ENCODE peak calls at places on chromosomes 16 and 17, in six cellular contexts. One of them, this sample, is unnamed.

GRCh38 chr17:5466295-5466694 is 2.5 kb downstream of the DHX33 start:
- DNase-seq in HepG2: no peak
- DNase-seq in SK-N-SH: no peak
- DNase-seq in GM12892: no peak
- DNase-seq in K562: no peak
- DNase-seq in H1: no peak
- DNase-seq in this sample: no peak

GRCh38 chr16:50025544-50025931 is 513 bp downstream of the CNEP1R1 start:
- DNase-seq in H1: no peak
- DNase-seq in HepG2: peak
- DNase-seq in SK-N-SH: no peak
- DNase-seq in K562: peak
- DNase-seq in GM12892: peak
- DNase-seq in this sample: peak

GRCh38 chr17:14302421-14303099 is 1.7 kb downstream of the HS3ST3B1 start:
- DNase-seq in GM12892: peak
- DNase-seq in SK-N-SH: peak
- DNase-seq in H1: no peak
- DNase-seq in HepG2: peak
- DNase-seq in K562: peak
- DNase-seq in this sample: peak

GRCh38 chr17:76700290-76700626 is 10.5 kb downstream of the MXRA7 start:
- DNase-seq in K562: no peak
- DNase-seq in HepG2: no peak
- DNase-seq in H1: no peak
- DNase-seq in SK-N-SH: no peak
- DNase-seq in GM12892: no peak
- DNase-seq in this sample: no peak

GRCh38 chr16:50067290-50067853 is 1.6 kb downstream of the HEATR3 start:
- DNase-seq in H1: no peak
- DNase-seq in SK-N-SH: peak
- DNase-seq in K562: peak
- DNase-seq in GM12892: no peak
- DNase-seq in HepG2: peak
- DNase-seq in this sample: peak

GRCh38 chr16:89984215-89984614 is 35.0 kb downstream of the DBNDD1 start:
- DNase-seq in HepG2: no peak
- DNase-seq in GM12892: no peak
- DNase-seq in SK-N-SH: no peak
- DNase-seq in K562: no peak
- DNase-seq in H1: no peak
- DNase-seq in this sample: no peak

GRCh38 chr17:64128787-64129514 is 993 bp downstream of the ERN1 start:
- DNase-seq in SK-N-SH: no peak
- DNase-seq in GM12892: no peak
- DNase-seq in K562: peak
- DNase-seq in HepG2: no peak
- DNase-seq in H1: no peak
- DNase-seq in this sample: no peak

GRCh38 chr16:16133943-16134604 is 89.2 kb downstream of the ABCC6 start:
- DNase-seq in SK-N-SH: no peak
- DNase-seq in HepG2: no peak
- DNase-seq in H1: no peak
- DNase-seq in K562: no peak
- DNase-seq in GM12892: no peak
- DNase-seq in this sample: no peak

GRCh38 chr16:64174327-64174726 is 947.5 kb downstream of the CDH11 start:
- DNase-seq in K562: no peak
- DNase-seq in SK-N-SH: no peak
- DNase-seq in GM12892: no peak
- DNase-seq in H1: no peak
- DNase-seq in HepG2: no peak
- DNase-seq in this sample: no peak

GRCh38 chr17:78789663-78790181 is 7.6 kb upstream of the CYTH1 start:
- DNase-seq in HepG2: no peak
- DNase-seq in K562: no peak
- DNase-seq in H1: no peak
- DNase-seq in SK-N-SH: peak
- DNase-seq in GM12892: no peak
- DNase-seq in this sample: no peak

GRCh38 chr17:77644181-77644972 is 314.1 kb upstream of the TNRC6C start:
- DNase-seq in SK-N-SH: no peak
- DNase-seq in H1: no peak
- DNase-seq in GM12892: no peak
- DNase-seq in K562: no peak
- DNase-seq in HepG2: no peak
- DNase-seq in this sample: no peak

GRCh38 chr17:35373984-35374765 is 754 bp upstream of the SLFN11 start:
- DNase-seq in K562: no peak
- DNase-seq in HepG2: no peak
- DNase-seq in H1: no peak
- DNase-seq in SK-N-SH: peak
- DNase-seq in GM12892: peak
- DNase-seq in this sample: peak
- TF ChIP-seq POLR2AphosphoS5 in K562: no peak
- TF ChIP-seq POLR2AphosphoS5 in HepG2: no peak
- TF ChIP-seq POLR2AphosphoS5 in H1: no peak
- TF ChIP-seq POLR2AphosphoS5 in SK-N-SH: no peak
- TF ChIP-seq POLR2AphosphoS5 in GM12892: no peak
- TF ChIP-seq POLR2AphosphoS5 in this sample: no peak

DNA sequence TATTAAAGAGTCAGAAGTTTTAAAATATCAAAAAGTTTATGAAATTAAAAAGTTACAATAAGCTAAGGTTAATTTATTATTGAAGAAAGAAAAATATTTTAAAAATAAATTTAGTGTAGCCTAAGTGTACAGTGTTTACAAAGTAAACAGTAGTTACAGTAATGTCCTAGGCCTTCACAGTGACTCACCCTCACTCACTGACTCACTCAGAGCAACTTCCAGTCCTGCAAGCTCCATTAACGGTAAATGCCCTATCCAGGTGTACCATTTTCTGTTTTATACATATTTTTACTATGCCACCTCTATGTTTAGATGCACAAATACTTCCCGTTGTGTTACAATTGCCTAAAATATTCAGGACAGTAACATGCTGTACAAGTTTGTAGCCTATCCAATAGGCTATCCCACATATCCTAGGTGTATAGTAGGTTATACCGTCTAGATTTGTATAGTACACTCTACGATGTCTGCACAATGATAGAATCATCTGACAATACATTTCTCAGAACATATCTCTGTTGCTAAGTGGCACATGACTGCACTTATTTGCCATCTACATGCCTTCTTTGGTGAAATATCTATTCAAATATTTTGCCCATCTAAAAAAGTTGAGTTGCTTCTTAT is 67.2 kb upstream of the WSB1 start:
- DNase-seq in H1: no peak
- DNase-seq in SK-N-SH: no peak
- DNase-seq in GM12892: no peak
- DNase-seq in HepG2: no peak
- DNase-seq in K562: no peak
- DNase-seq in this sample: no peak
- TF ChIP-seq TAF1 in H1: no peak
- TF ChIP-seq TAF1 in SK-N-SH: no peak
- TF ChIP-seq TAF1 in GM12892: no peak
- TF ChIP-seq TAF1 in HepG2: no peak
- TF ChIP-seq TAF1 in K562: no peak
- TF ChIP-seq TAF1 in this sample: no peak

DNA sequence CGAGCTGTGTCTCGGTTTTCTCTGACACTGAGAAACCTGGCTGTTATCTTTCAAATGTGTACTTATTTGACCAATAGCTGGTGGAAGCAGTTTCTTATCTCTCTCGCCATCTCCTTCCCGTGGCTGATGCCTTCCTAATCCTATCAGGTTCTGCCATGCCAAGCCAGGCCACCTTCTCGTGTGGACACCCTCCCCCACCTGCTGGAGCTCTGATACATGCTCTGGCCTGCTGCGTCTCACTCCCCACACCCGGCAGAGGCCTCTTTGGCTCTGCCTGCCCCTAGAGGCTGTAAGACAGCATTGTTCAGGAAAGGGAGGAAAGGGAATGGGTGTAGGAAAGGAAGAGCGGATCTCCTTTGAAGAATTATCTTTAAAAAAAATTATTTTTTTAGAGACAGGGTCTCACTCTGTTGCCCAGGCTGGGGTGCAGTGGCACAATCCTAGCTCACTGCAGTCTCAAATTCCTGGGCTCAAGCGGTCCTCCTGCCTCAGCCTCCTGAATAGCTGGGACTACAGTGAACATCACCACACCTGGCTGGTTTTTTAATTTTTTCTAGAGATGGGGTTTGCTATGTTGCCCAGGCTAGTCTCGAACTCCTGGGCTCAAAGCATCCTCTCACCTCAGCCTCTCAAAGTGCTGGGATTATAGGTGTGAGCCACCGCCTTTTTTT is 7.5 kb upstream of the ARMC5 start:
- DNase-seq in H1: no peak
- DNase-seq in SK-N-SH: peak
- DNase-seq in K562: peak
- DNase-seq in HepG2: peak
- DNase-seq in GM12892: no peak
- DNase-seq in this sample: no peak
- TF ChIP-seq POLR2AphosphoS5 in H1: no peak
- TF ChIP-seq POLR2AphosphoS5 in SK-N-SH: no peak
- TF ChIP-seq POLR2AphosphoS5 in K562: no peak
- TF ChIP-seq POLR2AphosphoS5 in HepG2: no peak
- TF ChIP-seq POLR2AphosphoS5 in GM12892: no peak
- TF ChIP-seq POLR2AphosphoS5 in this sample: no peak

GRCh38 chr17:82031885-82032627 is 578 bp downstream of the RAC3 start:
- DNase-seq in GM12892: no peak
- DNase-seq in HepG2: no peak
- DNase-seq in SK-N-SH: peak
- DNase-seq in H1: no peak
- DNase-seq in K562: peak
- DNase-seq in this sample: peak
- TF ChIP-seq TAF1 in GM12892: no peak
- TF ChIP-seq TAF1 in HepG2: no peak
- TF ChIP-seq TAF1 in SK-N-SH: no peak
- TF ChIP-seq TAF1 in H1: no peak
- TF ChIP-seq TAF1 in K562: peak
- TF ChIP-seq TAF1 in this sample: no peak

GRCh38 chr16:79664407-79664806 is 63.9 kb upstream of the MAF start:
- DNase-seq in GM12892: no peak
- DNase-seq in H1: no peak
- DNase-seq in K562: no peak
- DNase-seq in SK-N-SH: no peak
- DNase-seq in HepG2: no peak
- DNase-seq in this sample: no peak
- TF ChIP-seq POLR2AphosphoS5 in GM12892: no peak
- TF ChIP-seq POLR2AphosphoS5 in H1: no peak
- TF ChIP-seq POLR2AphosphoS5 in K562: no peak
- TF ChIP-seq POLR2AphosphoS5 in SK-N-SH: no peak
- TF ChIP-seq POLR2AphosphoS5 in HepG2: no peak
- TF ChIP-seq POLR2AphosphoS5 in this sample: no peak

GRCh38 chr17:43943769-43944418 is 1.6 kb upstream of the PPY start:
- DNase-seq in HepG2: peak
- DNase-seq in GM12892: peak
- DNase-seq in SK-N-SH: peak
- DNase-seq in K562: peak
- DNase-seq in H1: peak
- DNase-seq in this sample: peak

GRCh38 chr17:43942286-43942685 is at the start of gene PPY:
- DNase-seq in SK-N-SH: no peak
- DNase-seq in HepG2: no peak
- DNase-seq in K562: no peak
- DNase-seq in H1: no peak
- DNase-seq in GM12892: no peak
- DNase-seq in this sample: no peak

GRCh38 chr17:43939886-43940285 is 2.4 kb downstream of the PPY start:
- DNase-seq in H1: no peak
- DNase-seq in GM12892: no peak
- DNase-seq in HepG2: no peak
- DNase-seq in SK-N-SH: no peak
- DNase-seq in K562: no peak
- DNase-seq in this sample: no peak

GRCh38 chr17:43938838-43939182 is 3.5 kb downstream of the PPY start:
- DNase-seq in K562: no peak
- DNase-seq in SK-N-SH: no peak
- DNase-seq in HepG2: no peak
- DNase-seq in H1: no peak
- DNase-seq in GM12892: no peak
- DNase-seq in this sample: no peak

DNA sequence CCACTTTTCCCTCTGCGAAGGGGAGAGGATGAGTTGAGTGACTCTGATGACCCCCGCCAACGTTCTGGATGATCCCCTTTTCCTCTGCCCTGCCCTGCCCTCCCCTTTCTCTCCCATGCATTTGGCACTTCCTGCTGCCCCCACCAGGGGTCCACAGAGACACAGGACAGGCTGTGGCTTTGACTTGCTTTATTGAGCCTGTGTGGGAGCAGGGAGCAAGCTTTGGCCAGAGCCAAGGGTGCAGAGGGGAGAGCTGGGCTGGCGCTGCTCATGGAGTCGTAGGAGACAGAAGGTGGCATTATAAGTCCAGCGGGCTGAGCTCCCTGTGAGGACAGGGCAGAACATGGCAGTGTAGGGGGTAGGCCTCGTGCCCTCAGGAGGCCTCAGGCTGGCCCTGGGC is 1.6 kb downstream of the PPY start:
- DNase-seq in HepG2: peak
- DNase-seq in H1: no peak
- DNase-seq in SK-N-SH: peak
- DNase-seq in K562: peak
- DNase-seq in GM12892: no peak
- DNase-seq in this sample: no peak
- TF ChIP-seq TAF1 in HepG2: no peak
- TF ChIP-seq TAF1 in H1: no peak
- TF ChIP-seq TAF1 in SK-N-SH: no peak
- TF ChIP-seq TAF1 in K562: no peak
- TF ChIP-seq TAF1 in GM12892: no peak
- TF ChIP-seq TAF1 in this sample: no peak

GRCh38 chr16:85615852-85616607 is 2.9 kb downstream of the GSE1 start:
- DNase-seq in GM12892: peak
- DNase-seq in K562: peak
- DNase-seq in H1: no peak
- DNase-seq in SK-N-SH: peak
- DNase-seq in HepG2: peak
- DNase-seq in this sample: peak

GRCh38 chr16:85617948-85618347 is 4.8 kb downstream of the GSE1 start:
- DNase-seq in HepG2: no peak
- DNase-seq in SK-N-SH: no peak
- DNase-seq in H1: no peak
- DNase-seq in GM12892: no peak
- DNase-seq in K562: no peak
- DNase-seq in this sample: no peak

GRCh38 chr16:85615014-85615851 is 2.1 kb downstream of the GSE1 start:
- DNase-seq in H1: no peak
- DNase-seq in GM12892: no peak
- DNase-seq in SK-N-SH: no peak
- DNase-seq in K562: no peak
- DNase-seq in HepG2: peak
- DNase-seq in this sample: no peak

GRCh38 chr16:85618509-85618908 is 5.4 kb downstream of the GSE1 start:
- DNase-seq in HepG2: no peak
- DNase-seq in GM12892: no peak
- DNase-seq in K562: no peak
- DNase-seq in SK-N-SH: no peak
- DNase-seq in H1: no peak
- DNase-seq in this sample: no peak

GRCh38 chr16:85616608-85617311 is 3.6 kb downstream of the GSE1 start:
- DNase-seq in HepG2: no peak
- DNase-seq in GM12892: peak
- DNase-seq in K562: peak
- DNase-seq in H1: no peak
- DNase-seq in SK-N-SH: peak
- DNase-seq in this sample: peak
- TF ChIP-seq POLR2AphosphoS5 in HepG2: no peak
- TF ChIP-seq POLR2AphosphoS5 in GM12892: peak
- TF ChIP-seq POLR2AphosphoS5 in K562: no peak
- TF ChIP-seq POLR2AphosphoS5 in H1: no peak
- TF ChIP-seq POLR2AphosphoS5 in SK-N-SH: no peak
- TF ChIP-seq POLR2AphosphoS5 in this sample: no peak